ENCODE peak calls at places on chromosomes 1 and 21, in four cellular contexts. O, H, D and E are unnamed samples.

GRCh38 chr21:39317134-39318090 is 4.0 kb upstream of the BRWD1 start:
- DNase-seq in H (no peak), O (no peak), D (no peak), E (no peak)

GRCh38 chr1:33433509-33434362 is 2.8 kb upstream of the PHC2 start:
- DNase-seq in O (no peak), H (no peak), D (no peak), E (no peak)

GRCh38 chr1:151024540-151025146 is 11.7 kb upstream of the BNIPL start:
- DNase-seq in O (peak), D (peak), H (peak), E (peak)

GRCh38 chr1:230768903-230769570 is 21.8 kb downstream of the CAPN9 start:
- DNase-seq in H (no peak), D (no peak), O (no peak), E (peak)

GRCh38 chr1:184215274-184215925 is 163.9 kb downstream of the TSEN15 start:
- DNase-seq in H (no peak), O (no peak), D (no peak), E (no peak)

GRCh38 chr21:16037386-16037785 is 307.6 kb downstream of the USP25 start:
- DNase-seq in H (no peak), D (no peak), O (no peak), E (no peak)

GRCh38 chr1:85581138-85581801 is 709 bp downstream of the CCN1 start:
- DNase-seq in H (peak), D (no peak), O (peak), E (peak)

GRCh38 chr1:35640380-35641232 is 720 bp downstream of the PSMB2 start:
- DNase-seq in D (no peak), H (no peak), O (no peak), E (peak)

GRCh38 chr1:157043685-157044084 is 1.9 kb downstream of the ARHGEF11 start:
- DNase-seq in H (no peak), O (no peak), D (no peak), E (no peak)

GRCh38 chr1:210445485-210445884 is 116.8 kb downstream of the HHAT start:
- DNase-seq in H (no peak), O (no peak), D (no peak), E (no peak)

GRCh38 chr1:78377356-78377928 is 113.3 kb upstream of the PTGFR start:
- DNase-seq in D (no peak), O (no peak), H (no peak), E (no peak)

GRCh38 chr1:243291287-243291686 is 35.4 kb downstream of the SDCCAG8 start:
- DNase-seq in H (no peak), O (no peak), D (no peak), E (no peak)

GRCh38 chr21:45517249-45518065 is 24.8 kb downstream of the SLC19A1 start:
- DNase-seq in O (peak), D (no peak), H (no peak), E (no peak)

GRCh38 chr1:94199398-94199797 is 38.0 kb downstream of the ARHGAP29 start:
- DNase-seq in H (peak), O (no peak), D (no peak), E (peak)

GRCh38 chr1:25360596-25361581 is 22.8 kb downstream of the TMEM50A start:
- DNase-seq in O (no peak), H (no peak), D (no peak), E (no peak)

GRCh38 chr1:62269439-62269838 is 49.8 kb downstream of the KANK4 start:
- DNase-seq in O (no peak), D (no peak), H (no peak), E (no peak)

GRCh38 chr1:96643519-96643918 is 78.1 kb upstream of the PTBP2 start:
- DNase-seq in D (no peak), H (no peak), O (no peak), E (no peak)

GRCh38 chr1:54413295-54413694 is 7.1 kb upstream of the SSBP3 start:
- DNase-seq in H (no peak), O (no peak), D (no peak), E (no peak)

GRCh38 chr1:246567258-246568235 is 1.3 kb downstream of the CNST start:
- DNase-seq in D (no peak), H (no peak), O (no peak), E (peak)

GRCh38 chr1:107557095-107557494 is 407.9 kb downstream of the VAV3 start:
- DNase-seq in D (no peak), H (no peak), O (no peak), E (no peak)

GRCh38 chr1:67338642-67339041 is 31.0 kb downstream of the IL12RB2 start:
- DNase-seq in O (no peak), D (no peak), H (no peak), E (no peak)

GRCh38 chr1:214318956-214319355 is 38.0 kb downstream of the SMYD2 start:
- DNase-seq in O (no peak), H (no peak), D (no peak), E (peak)

GRCh38 chr1:145979746-145980435 is 15.4 kb downstream of the POLR3GL start:
- DNase-seq in H (no peak), D (no peak), O (no peak), E (no peak)

GRCh38 chr1:228079013-228079412 is 3.5 kb upstream of the ARF1 start:
- DNase-seq in H (no peak), D (no peak), O (peak), E (no peak)

GRCh38 chr1:185896863-185897262 is 162.7 kb downstream of the HMCN1 start:
- DNase-seq in O (no peak), D (no peak), H (no peak), E (no peak)

GRCh38 chr1:178818416-178818815 is 52.5 kb downstream of the ANGPTL1 start:
- DNase-seq in D (no peak), O (no peak), H (no peak), E (no peak)

GRCh38 chr21:33289199-33289819 is 23.1 kb downstream of the IL10RB start:
- DNase-seq in O (no peak), D (no peak), H (no peak), E (no peak)

GRCh38 chr1:150789396-150789795 is 18.7 kb downstream of the CTSK start:
- DNase-seq in O (peak), H (no peak), D (no peak), E (peak)

GRCh38 chr1:43270421-43271095 is 775 bp downstream of the TMEM125 start:
- DNase-seq in O (peak), H (peak), D (no peak), E (peak)

GRCh38 chr1:79364896-79365295 is 358.4 kb upstream of the ADGRL4 start:
- DNase-seq in D (no peak), O (no peak), H (no peak), E (no peak)